ENCODE peak calls at places on chromosomes 11 and 22, in four cellular contexts. L, C, S and G are unnamed samples.
A peak's percentile ranks its signal among the peaks of the same experiment; 100 is the strongest.

GRCh38 chr11:42237701-42238235 is 778.3 kb upstream of the LRRC4C start:
- DNase-seq in C (no peak), L (peak; percentile 87), S (no peak), G (no peak)

GRCh38 chr22:25484498-25484897 is 80.0 kb upstream of the GRK3 start:
- DNase-seq in L (no peak), C (no peak), S (no peak), G (no peak)

GRCh38 chr11:44301856-44302231 is 8.1 kb downstream of the ALX4 start:
- DNase-seq in L (peak; percentile 38), S (peak; percentile 74), C (no peak), G (no peak)

GRCh38 chr22:48098243-48098935 is 1335.9 kb downstream of the TBC1D22A start:
- DNase-seq in C (no peak), L (no peak), S (no peak), G (no peak)

GRCh38 chr11:10573556-10573955 is 5.1 kb upstream of the LYVE1 start:
- DNase-seq in C (no peak), S (no peak), L (no peak), G (no peak)

GRCh38 chr22:39419096-39419495 is 19.5 kb downstream of the TAB1 start:
- DNase-seq in S (no peak), L (no peak), C (no peak), G (no peak)

GRCh38 chr11:128645968-128646367 is 47.9 kb upstream of the FLI1 start:
- DNase-seq in S (no peak), C (no peak), L (no peak), G (no peak)

GRCh38 chr11:134055029-134055428 is 13.8 kb upstream of the JAM3 start:
- DNase-seq in C (no peak), S (no peak), L (no peak), G (no peak)

GRCh38 chr11:65859812-65860277 is 388 bp upstream of the MUS81 start:
- DNase-seq in C (peak; percentile 24), L (no peak), S (no peak), G (peak; percentile 59)

GRCh38 chr22:47612136-47612910 is 849.9 kb downstream of the TBC1D22A start:
- DNase-seq in C (no peak), S (no peak), L (no peak), G (no peak)

GRCh38 chr11:22467248-22467647 is 129.1 kb downstream of the SLC17A6 start:
- DNase-seq in C (no peak), S (no peak), L (no peak), G (no peak)

GRCh38 chr11:71565263-71565662 is at the start of gene KRTAP5-10:
- DNase-seq in L (no peak), S (no peak), C (no peak), G (no peak)

GRCh38 chr11:71472941-71473792 is 20.2 kb downstream of the NADSYN1 start:
- DNase-seq in C (no peak), S (no peak), L (no peak), G (no peak)

GRCh38 chr22:47681766-47682165 is 919.3 kb downstream of the TBC1D22A start:
- DNase-seq in S (no peak), C (no peak), L (no peak), G (peak; percentile 30)

GRCh38 chr11:122242731-122243130 is 126.7 kb upstream of the BLID start:
- DNase-seq in S (no peak), C (no peak), L (no peak), G (no peak)

GRCh38 chr11:2542406-2542805 is 97.6 kb downstream of the KCNQ1 start:
- DNase-seq in C (no peak), L (no peak), S (no peak), G (peak; percentile 36)

GRCh38 chr11:69647349-69647748 is 6.4 kb downstream of the CCND1 start:
- DNase-seq in L (no peak), S (no peak), C (no peak), G (no peak)

GRCh38 chr11:100981196-100981824 is 148.3 kb downstream of the PGR start:
- DNase-seq in C (no peak), S (no peak), L (no peak), G (peak; percentile 17)

GRCh38 chr11:65440831-65441499 is 18.4 kb downstream of the NEAT1 start:
- DNase-seq in C (no peak), S (peak; percentile 38), L (no peak), G (peak; percentile 48)

GRCh38 chr22:26547426-26547825 is 35.2 kb upstream of the TFIP11 start:
- DNase-seq in S (no peak), C (no peak), L (no peak), G (no peak)

GRCh38 chr11:93001812-93002211 is 32.4 kb downstream of the MTNR1B start:
- DNase-seq in L (no peak), S (no peak), C (no peak), G (no peak)

GRCh38 chr11:12007769-12008737 is at the start of gene DKK3:
- DNase-seq in S (no peak), C (no peak), L (peak; percentile 38), G (no peak)

GRCh38 chr22:43399980-43400358 is 11.8 kb upstream of the MPPED1 start:
- DNase-seq in S (no peak), C (no peak), L (no peak), G (no peak)

GRCh38 chr11:227824-228223 is 8.3 kb downstream of the SIRT3 start:
- DNase-seq in C (no peak), S (no peak), L (no peak), G (no peak)

GRCh38 chr11:34139346-34139745 is 33.9 kb downstream of the NAT10 start:
- DNase-seq in L (no peak), S (no peak), C (no peak), G (no peak)

GRCh38 chr22:19579113-19579811 is 55.1 kb upstream of the CLDN5 start:
- DNase-seq in S (no peak), C (no peak), L (no peak), G (no peak)

GRCh38 chr11:117836077-117836960 is 11.8 kb upstream of the FXYD2 start:
- DNase-seq in C (no peak), S (no peak), L (no peak), G (no peak)